ENCODE peak calls at places on chromosomes 13 and 19, in five cellular contexts. Z is H1, H is HepG2, O is breast epithelium, V is HL-60. G is an unnamed sample.

GRCh38 chr19:44863990-44864389 is 17.9 kb downstream of the NECTIN2 start:
- DNase-seq in Z (no peak), H (no peak), O (no peak), V (no peak), G (no peak)

GRCh38 chr19:39509233-39509632 is 5.7 kb upstream of the SELENOV start:
- DNase-seq in Z (no peak), H (no peak), O (no peak), V (no peak), G (no peak)

GRCh38 chr19:51511353-51511752 is 9.8 kb upstream of the SIGLEC12 start:
- DNase-seq in Z (no peak), H (peak), O (no peak), V (no peak), G (no peak)

GRCh38 chr13:49936943-49937273 is 768 bp upstream of the SPRYD7 start:
- DNase-seq in Z (no peak), H (no peak), O (no peak), V (no peak), G (no peak)

GRCh38 chr19:17989425-17990094 is 18.4 kb upstream of the ARRDC2 start:
- DNase-seq in Z (no peak), H (no peak), O (no peak), V (no peak), G (no peak)

GRCh38 chr13:95714142-95714832 is 37.3 kb downstream of the DNAJC3 start:
- DNase-seq in Z (no peak), H (no peak), O (no peak), V (peak), G (no peak)

GRCh38 chr19:57244513-57244912 is 4.1 kb downstream of the ZNF805 start:
- DNase-seq in Z (no peak), H (no peak), O (no peak), V (no peak), G (no peak)

GRCh38 chr19:14383898-14384669 is 2.8 kb downstream of the ADGRE5 start:
- DNase-seq in Z (no peak), H (no peak), O (no peak), V (peak), G (no peak)

GRCh38 chr19:37484406-37485115 is 15.4 kb downstream of the ZNF570 start:
- DNase-seq in Z (no peak), H (no peak), O (no peak), V (no peak), G (no peak)

GRCh38 chr19:10872551-10873107 is 1.3 kb downstream of the CARM1 start:
- DNase-seq in Z (no peak), H (no peak), O (no peak), V (no peak), G (no peak)

GRCh38 chr19:16078759-16079707 is 2.7 kb downstream of the TPM4 start:
- DNase-seq in Z (no peak), H (peak), O (peak), V (peak), G (no peak)

GRCh38 chr19:29040951-29041350 is 172.0 kb downstream of the UQCRFS1 start:
- DNase-seq in Z (no peak), H (no peak), O (no peak), V (no peak), G (no peak)

GRCh38 chr19:33394006-33394722 is 20.7 kb downstream of the CEBPG start:
- DNase-seq in Z (no peak), H (peak), O (no peak), V (peak), G (no peak)

GRCh38 chr19:33395561-33396550 is 22.3 kb downstream of the CEBPG start:
- DNase-seq in Z (no peak), H (no peak), O (peak), V (no peak), G (no peak)

GRCh38 chr19:33393286-33394005 is 19.9 kb downstream of the CEBPG start:
- DNase-seq in Z (no peak), H (peak), O (peak), V (no peak), G (no peak)

GRCh38 chr19:33396701-33397535 is 23.4 kb downstream of the CEBPG start:
- DNase-seq in Z (no peak), H (peak), O (peak), V (no peak), G (no peak)

DNA sequence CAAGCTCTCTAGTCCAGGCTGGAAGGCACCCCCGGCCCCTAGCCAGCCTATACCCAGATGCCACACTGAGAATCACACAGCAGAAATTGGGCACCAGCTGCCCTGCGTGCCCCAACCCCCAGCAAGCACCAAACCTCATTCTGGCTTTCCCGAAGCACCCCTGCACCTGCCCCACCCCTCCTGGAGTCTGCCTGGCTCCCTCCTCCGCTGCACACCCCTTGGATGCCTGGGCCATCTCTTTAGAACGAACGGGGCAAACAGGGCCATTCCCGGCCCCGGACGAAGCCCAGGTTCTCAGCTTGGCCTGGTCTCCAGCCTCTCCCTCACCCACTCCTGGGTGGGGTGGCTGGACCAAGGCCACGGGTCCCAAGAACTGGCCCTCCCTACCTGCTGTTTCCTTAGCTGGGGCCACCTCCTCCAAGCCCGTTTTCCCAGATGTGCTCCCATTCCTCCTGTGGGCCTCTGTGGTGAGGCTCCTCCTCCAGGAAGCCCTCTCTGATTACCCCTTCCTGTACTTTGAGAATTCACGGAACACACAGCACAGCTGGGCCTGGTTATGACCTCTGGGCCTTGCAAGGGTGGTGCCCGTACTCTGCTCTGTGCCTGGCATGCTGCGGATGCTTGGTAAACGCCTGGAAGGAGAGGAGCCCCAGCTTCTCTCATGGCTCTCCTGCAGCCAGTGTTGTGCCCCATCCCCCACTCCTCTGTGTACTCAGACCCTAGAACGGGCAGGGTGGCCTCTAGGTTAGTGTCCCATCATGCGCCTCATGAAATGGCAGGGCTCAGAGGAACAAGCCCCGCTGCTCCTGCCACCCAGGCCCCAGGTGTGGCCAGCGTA is 21.4 kb downstream of the CEBPG start:
- DNase-seq in Z (no peak), H (no peak), O (peak), V (no peak), G (no peak)
- TF ChIP-seq POLR2AphosphoS5 in Z (no peak), H (no peak), O (no peak), V (no peak), G (no peak)

GRCh38 chr13:105991622-105992254 is 543.7 kb downstream of the EFNB2 start:
- DNase-seq in Z (no peak), H (no peak), O (no peak), V (no peak), G (no peak)
- H3K27ac ChIP-seq in Z (no peak), H (no peak), O (peak), V (no peak), G (no peak)

GRCh38 chr13:32837307-32837972 is 178.8 kb upstream of the KL start:
- DNase-seq in Z (peak), H (no peak), O (no peak), V (no peak), G (no peak)

GRCh38 chr13:32840840-32841713 is 175.1 kb upstream of the KL start:
- DNase-seq in Z (peak), H (no peak), O (no peak), V (no peak), G (no peak)

GRCh38 chr13:32837973-32838940 is 178.0 kb upstream of the KL start:
- DNase-seq in Z (peak), H (no peak), O (no peak), V (no peak), G (no peak)

GRCh38 chr13:32840113-32840512 is 176.1 kb upstream of the KL start:
- DNase-seq in Z (peak), H (no peak), O (no peak), V (no peak), G (no peak)

GRCh38 chr13:32838985-32839384 is 177.2 kb upstream of the KL start:
- DNase-seq in Z (peak), H (peak), O (no peak), V (no peak), G (no peak)
- TF ChIP-seq POLR2AphosphoS5 in Z (no peak), H (no peak), O (no peak), V (no peak), G (no peak)

GRCh38 chr13:90919153-90919552 is 428.3 kb upstream of the MIR17HG start:
- DNase-seq in Z (no peak), H (no peak), O (no peak), V (no peak), G (no peak)
- H3K27ac ChIP-seq in Z (no peak), H (no peak), O (no peak), V (no peak), G (no peak)